ENCODE peak calls at places on chromosomes 5 and 9, in six cellular contexts. O is heart right ventricle, X is AG09319, R is GM20000, U is Calu3, T is type B pancreatic cell. D is an unnamed sample.

GRCh38 chr5:28809811-28810750 is 1771.7 kb upstream of the CDH9 start:
- DNase-seq in O (no peak), X (no peak), R (no peak), U (no peak), T (no peak), D (peak)

GRCh38 chr5:131171276-131171815 is 602 bp downstream of the LYRM7 start:
- DNase-seq in O (no peak), X (no peak), R (no peak), U (peak), T (no peak), D (no peak)

GRCh38 chr5:122142480-122142879 is 13.1 kb downstream of the ZNF474 start:
- DNase-seq in O (no peak), X (no peak), R (no peak), U (no peak), T (no peak), D (no peak)

GRCh38 chr9:132768932-132769894 is 98.9 kb downstream of the GTF3C4 start:
- DNase-seq in O (peak), X (no peak), R (peak), U (peak), T (peak), D (peak)

GRCh38 chr9:96661711-96662110 is 6.6 kb upstream of the PRXL2C start:
- DNase-seq in O (no peak), X (no peak), R (no peak), U (no peak), T (no peak), D (no peak)

GRCh38 chr9:99749641-99750040 is 72.0 kb upstream of the NR4A3 start:
- DNase-seq in O (no peak), X (no peak), R (no peak), U (no peak), T (no peak), D (no peak)

GRCh38 chr9:111661802-111662491 is 542 bp downstream of the GNG10 start:
- DNase-seq in O (peak), X (no peak), R (peak), U (peak), T (no peak), D (peak)

GRCh38 chr5:53041071-53041692 is 52.0 kb downstream of the ITGA2 start:
- DNase-seq in O (no peak), X (no peak), R (peak), U (no peak), T (no peak), D (peak)

GRCh38 chr9:94866770-94867169 is 140.3 kb downstream of the AOPEP start:
- DNase-seq in O (no peak), X (no peak), R (no peak), U (no peak), T (no peak), D (no peak)

GRCh38 chr5:124057161-124057814 is 545.3 kb downstream of the CSNK1G3 start:
- DNase-seq in O (no peak), X (no peak), R (no peak), U (peak), T (no peak), D (no peak)

GRCh38 chr5:138441221-138441620 is 2.4 kb downstream of the REEP2 start:
- DNase-seq in O (no peak), X (no peak), R (no peak), U (no peak), T (no peak), D (peak)

GRCh38 chr9:118331622-118332045 is 627.4 kb downstream of the TLR4 start:
- DNase-seq in O (peak), X (no peak), R (no peak), U (peak), T (no peak), D (no peak)

GRCh38 chr9:35563791-35564197 is 41.3 kb upstream of the TESK1 start:
- DNase-seq in O (peak), X (no peak), R (no peak), U (no peak), T (no peak), D (no peak)

GRCh38 chr9:38234479-38234878 is 158.0 kb upstream of the ALDH1B1 start:
- DNase-seq in O (no peak), X (no peak), R (no peak), U (no peak), T (no peak), D (no peak)

GRCh38 chr5:107361945-107362344 is 308.8 kb downstream of the EFNA5 start:
- DNase-seq in O (no peak), X (peak), R (no peak), U (peak), T (no peak), D (no peak)

GRCh38 chr5:52789378-52789777 is 1.7 kb downstream of the ITGA1 start:
- DNase-seq in O (no peak), X (no peak), R (no peak), U (no peak), T (no peak), D (no peak)

GRCh38 chr5:30736642-30737041 is 456.8 kb upstream of the CDH6 start:
- DNase-seq in O (no peak), X (no peak), R (no peak), U (no peak), T (no peak), D (no peak)

GRCh38 chr5:18653216-18653752 is 1019.0 kb downstream of the TAF11L14 start:
- DNase-seq in O (no peak), X (no peak), R (no peak), U (no peak), T (no peak), D (no peak)

GRCh38 chr9:123191260-123191659 is 77.1 kb downstream of the STRBP start:
- DNase-seq in O (no peak), X (no peak), R (no peak), U (no peak), T (no peak), D (no peak)

GRCh38 chr5:81230429-81230828 is 2.7 kb upstream of the CKMT2 start:
- DNase-seq in O (no peak), X (no peak), R (no peak), U (no peak), T (no peak), D (no peak)

GRCh38 chr5:1662559-1663043 is 137.0 kb downstream of the MRPL36 start:
- DNase-seq in O (no peak), X (no peak), R (peak), U (no peak), T (peak), D (no peak)

GRCh38 chr5:33321026-33321425 is 119.7 kb upstream of the TARS1 start:
- DNase-seq in O (no peak), X (peak), R (no peak), U (no peak), T (no peak), D (no peak)

GRCh38 chr5:107672212-107673105 is 1.7 kb upstream of the EFNA5 start:
- DNase-seq in O (peak), X (peak), R (peak), U (peak), T (peak), D (peak)

GRCh38 chr9:81335879-81336421 is 353.4 kb downstream of the TLE1 start:
- DNase-seq in O (peak), X (no peak), R (no peak), U (no peak), T (no peak), D (no peak)

GRCh38 chr5:95554331-95554646 is 488 bp downstream of the SKIC3 start:
- DNase-seq in O (no peak), X (no peak), R (no peak), U (no peak), T (no peak), D (no peak)

GRCh38 chr5:95549030-95549429 is 5.7 kb downstream of the SKIC3 start:
- DNase-seq in O (no peak), X (no peak), R (no peak), U (no peak), T (no peak), D (no peak)

GRCh38 chr5:95555553-95555952 is 652 bp downstream of the ARSK start:
- DNase-seq in O (no peak), X (no peak), R (no peak), U (no peak), T (no peak), D (no peak)

GRCh38 chr5:95554647-95555548 is at the start of the genes ARSK and SKIC3:
- DNase-seq in O (peak), X (peak), R (peak), U (peak), T (peak), D (peak)
- TF ChIP-seq CTCF in O (peak), X (peak), R (no peak), U (peak), T (peak), D (peak)

GRCh38 chr5:43602456-43602817 is 543 bp upstream of the NNT start:
- DNase-seq in O (peak), X (no peak), R (peak), U (no peak), T (no peak), D (peak)

GRCh38 chr5:43603535-43604363 is 769 bp downstream of the NNT start:
- DNase-seq in O (peak), X (no peak), R (peak), U (peak), T (no peak), D (peak)

GRCh38 chr5:43604699-43605098 is 1.7 kb downstream of the NNT start:
- DNase-seq in O (no peak), X (no peak), R (no peak), U (no peak), T (no peak), D (no peak)

GRCh38 chr5:43601454-43602260 is 1.3 kb upstream of the NNT start:
- DNase-seq in O (peak), X (no peak), R (peak), U (peak), T (no peak), D (peak)

DNA sequence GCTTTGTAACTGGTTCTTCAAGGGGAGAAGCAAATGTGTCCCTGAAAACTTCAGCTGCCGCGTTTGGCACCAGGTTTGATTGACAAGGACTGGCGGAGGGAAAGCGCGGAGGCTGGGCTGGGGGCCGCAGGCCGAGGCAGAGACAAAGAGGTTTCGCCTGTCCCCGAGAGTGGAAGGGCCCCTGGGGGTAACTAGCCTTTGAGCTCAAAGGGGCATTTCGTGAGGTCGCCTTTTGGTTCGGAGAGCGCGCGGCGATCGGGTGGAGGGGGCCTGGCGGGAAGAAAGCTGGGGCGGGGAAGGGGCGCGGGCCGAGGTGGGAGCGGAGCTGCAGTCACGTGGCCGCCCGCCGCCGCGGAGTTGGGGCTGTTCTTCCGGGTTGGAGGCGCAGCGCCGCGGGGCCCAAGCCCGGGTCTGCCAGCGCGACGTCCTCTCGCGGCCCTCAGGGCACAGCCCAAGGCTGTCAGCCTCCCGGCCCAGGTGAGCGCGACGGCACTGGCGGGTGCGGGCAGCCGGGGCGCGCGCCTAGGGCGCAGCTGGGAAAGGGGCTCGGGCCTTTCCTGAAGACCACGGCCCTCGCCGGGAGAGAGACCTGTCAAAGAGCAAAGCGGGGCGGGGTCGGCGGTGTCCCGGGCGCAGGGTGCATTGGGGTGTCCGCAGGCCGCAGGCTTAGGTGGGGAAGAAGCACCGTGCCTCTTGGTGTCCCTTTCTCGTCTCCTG is at the start of gene NNT:
- DNase-seq in O (peak), X (no peak), R (peak), U (peak), T (peak), D (peak)
- TF ChIP-seq CTCF in O (no peak), X (no peak), R (no peak), U (no peak), T (no peak), D (no peak)

GRCh38 chr9:110640736-110641135 is 27.9 kb upstream of the MUSK start:
- DNase-seq in O (no peak), X (no peak), R (no peak), U (no peak), T (no peak), D (no peak)

GRCh38 chr9:110635589-110635988 is 33.0 kb upstream of the MUSK start:
- DNase-seq in O (no peak), X (no peak), R (no peak), U (no peak), T (no peak), D (no peak)

GRCh38 chr9:110641350-110641749 is 27.2 kb upstream of the MUSK start:
- DNase-seq in O (no peak), X (no peak), R (no peak), U (no peak), T (no peak), D (no peak)

DNA sequence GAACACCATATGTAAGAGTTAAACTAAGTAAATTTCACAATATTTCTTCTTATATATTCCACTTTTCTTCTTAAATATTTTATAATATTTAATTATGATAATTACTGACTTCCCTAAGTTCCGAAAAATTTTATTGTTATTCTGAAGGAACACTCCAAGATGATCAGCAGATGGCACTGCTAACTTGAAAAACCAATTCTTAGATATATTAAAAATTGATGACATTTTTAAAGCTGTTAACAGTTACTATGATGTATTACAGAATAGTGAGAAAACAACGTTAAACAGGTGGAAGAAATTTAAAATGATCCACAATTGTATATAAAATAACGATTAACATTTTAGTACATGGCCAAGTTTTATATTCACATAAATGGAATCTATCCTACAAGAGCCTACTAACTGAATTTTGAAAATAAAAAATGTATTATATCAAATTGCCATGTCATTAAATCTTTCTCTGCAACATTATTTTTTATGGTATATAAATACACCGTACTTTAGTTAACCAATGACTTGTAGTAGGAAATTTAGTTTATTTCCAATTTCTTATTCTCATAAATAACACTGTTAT is 30.1 kb upstream of the MUSK start:
- DNase-seq in O (no peak), X (no peak), R (no peak), U (no peak), T (no peak), D (peak)
- TF ChIP-seq CTCF in O (peak), X (peak), R (no peak), U (no peak), T (peak), D (peak)

GRCh38 chr5:173423452-173424117 is 95.4 kb upstream of the STC2 start:
- DNase-seq in O (no peak), X (no peak), R (no peak), U (no peak), T (no peak), D (no peak)

GRCh38 chr5:173420108-173420507 is 91.9 kb upstream of the STC2 start:
- DNase-seq in O (no peak), X (no peak), R (no peak), U (no peak), T (no peak), D (no peak)
- TF ChIP-seq CTCF in O (no peak), X (no peak), R (no peak), U (no peak), T (no peak), D (no peak)

GRCh38 chr5:140222416-140222815 is 47.4 kb downstream of the CYSTM1 start:
- DNase-seq in O (no peak), X (no peak), R (no peak), U (no peak), T (no peak), D (no peak)

GRCh38 chr5:140220032-140220697 is 45.2 kb downstream of the CYSTM1 start:
- DNase-seq in O (no peak), X (no peak), R (no peak), U (no peak), T (no peak), D (peak)

GRCh38 chr5:140223567-140223966 is 48.6 kb downstream of the CYSTM1 start:
- DNase-seq in O (peak), X (no peak), R (no peak), U (no peak), T (no peak), D (no peak)

GRCh38 chr5:140220698-140221064 is 45.7 kb downstream of the CYSTM1 start:
- DNase-seq in O (no peak), X (no peak), R (no peak), U (no peak), T (no peak), D (no peak)

GRCh38 chr5:140221697-140222223 is 46.8 kb downstream of the CYSTM1 start:
- DNase-seq in O (no peak), X (peak), R (no peak), U (no peak), T (no peak), D (peak)
- TF ChIP-seq CTCF in O (no peak), X (no peak), R (no peak), U (no peak), T (no peak), D (no peak)

DNA sequence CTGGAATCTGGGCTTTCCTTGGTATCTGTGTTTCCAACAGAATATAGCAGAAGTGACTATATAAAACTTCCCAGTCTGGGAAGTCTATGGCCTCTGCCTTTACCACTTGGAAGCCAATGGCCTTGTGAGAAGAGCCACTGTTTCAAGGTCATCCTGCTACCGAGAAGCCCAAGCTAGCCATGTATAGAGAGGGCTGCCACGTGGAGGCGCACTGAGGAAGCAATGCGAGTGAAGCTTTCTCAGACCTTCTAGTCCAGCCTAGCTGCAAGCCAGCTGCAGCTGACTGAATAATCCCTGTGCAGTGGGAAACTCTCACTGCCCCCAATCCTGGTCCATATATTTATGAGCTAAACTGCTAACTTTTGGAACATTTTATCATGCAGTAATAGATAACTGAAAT is 661.8 kb upstream of the RIOK2 start:
- DNase-seq in O (no peak), X (no peak), R (no peak), U (no peak), T (no peak), D (no peak)
- TF ChIP-seq CTCF in O (no peak), X (no peak), R (peak), U (no peak), T (no peak), D (peak)

GRCh38 chr5:68271124-68271523 is 55.6 kb downstream of the PIK3R1 start:
- DNase-seq in O (no peak), X (no peak), R (no peak), U (no peak), T (no peak), D (no peak)

GRCh38 chr5:68269820-68270219 is 54.3 kb downstream of the PIK3R1 start:
- DNase-seq in O (no peak), X (no peak), R (no peak), U (no peak), T (no peak), D (no peak)

GRCh38 chr5:68270576-68270975 is 55.0 kb downstream of the PIK3R1 start:
- DNase-seq in O (no peak), X (no peak), R (no peak), U (no peak), T (no peak), D (no peak)

GRCh38 chr5:68273717-68274409 is 58.3 kb downstream of the PIK3R1 start:
- DNase-seq in O (no peak), X (no peak), R (no peak), U (no peak), T (no peak), D (no peak)

GRCh38 chr5:68272289-68272688 is 56.7 kb downstream of the PIK3R1 start:
- DNase-seq in O (no peak), X (no peak), R (no peak), U (no peak), T (no peak), D (no peak)
- TF ChIP-seq CTCF in O (peak), X (peak), R (no peak), U (no peak), T (peak), D (peak)

DNA sequence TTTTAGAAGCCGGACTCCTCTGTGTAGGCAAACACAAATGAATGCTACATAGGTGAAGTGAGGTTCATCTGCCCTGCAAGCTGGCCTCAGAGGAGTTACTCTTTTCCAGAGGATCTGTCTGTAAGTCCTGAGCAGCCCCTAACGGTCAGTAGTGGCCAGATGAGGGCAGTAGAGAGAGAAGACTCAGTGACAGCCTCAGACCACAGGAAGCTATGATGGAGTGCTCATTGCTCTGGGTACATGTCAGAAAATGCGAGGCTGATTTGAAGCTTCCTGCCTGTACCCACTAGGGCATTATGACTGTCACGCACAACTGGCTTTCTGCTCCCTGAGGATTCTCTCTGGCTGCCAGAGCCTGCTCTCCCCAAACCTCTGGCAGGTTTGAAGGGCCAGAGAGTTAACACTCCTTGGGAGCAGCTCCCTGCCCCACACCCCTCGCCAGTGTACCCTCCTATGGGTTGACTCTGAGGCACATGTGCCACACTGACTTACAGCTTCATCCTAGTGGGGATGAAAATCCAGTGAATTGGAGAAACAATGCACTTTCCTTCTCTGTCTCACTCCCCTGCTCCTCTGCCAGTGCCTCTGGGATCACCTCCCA is 141.5 kb downstream of the GABRG2 start:
- DNase-seq in O (peak), X (no peak), R (peak), U (no peak), T (no peak), D (peak)
- TF ChIP-seq CTCF in O (peak), X (no peak), R (peak), U (no peak), T (peak), D (peak)

GRCh38 chr9:98706651-98707103 is 2.1 kb downstream of the GABBR2 start:
- DNase-seq in O (no peak), X (no peak), R (no peak), U (peak), T (no peak), D (no peak)

GRCh38 chr9:98708103-98708932 is 417 bp downstream of the GABBR2 start:
- DNase-seq in O (no peak), X (no peak), R (peak), U (no peak), T (no peak), D (peak)

GRCh38 chr9:98709968-98710965 is 1.5 kb upstream of the GABBR2 start:
- DNase-seq in O (peak), X (peak), R (no peak), U (peak), T (no peak), D (no peak)

GRCh38 chr9:98708933-98709911 is at the start of gene GABBR2:
- DNase-seq in O (no peak), X (no peak), R (peak), U (peak), T (no peak), D (no peak)

GRCh38 chr9:98707158-98708102 is 1.3 kb downstream of the GABBR2 start:
- DNase-seq in O (peak), X (peak), R (peak), U (peak), T (peak), D (peak)
- TF ChIP-seq CTCF in O (peak), X (peak), R (no peak), U (peak), T (peak), D (peak)

D was measured in GM13977.